ENCODE peak calls at places on chromosomes 16 and 17, in four cellular contexts. V is GM12865, X is Peyer's patch, J is fibroblast of villous mesenchyme. E is an unnamed sample.

GRCh38 chr16:77675464-77676324 is 46.6 kb upstream of the NUDT7 start:
- DNase-seq in V (peak; percentile 78), X (peak; percentile 86), J (peak; percentile 81), E (peak; percentile 78)

GRCh38 chr17:75250009-75250471 is 11.4 kb downstream of the GGA3 start:
- DNase-seq in V (peak; percentile 87), X (peak; percentile 79), J (peak; percentile 83), E (peak; percentile 92)

GRCh38 chr17:72539981-72540897 is 419.4 kb downstream of the SOX9 start:
- DNase-seq in V (peak; percentile 80), X (peak; percentile 76), J (peak; percentile 63), E (peak; percentile 54)

GRCh38 chr16:72050769-72051464 is 3.4 kb upstream of the HP start:
- DNase-seq in V (no peak), X (no peak), J (no peak), E (no peak)

GRCh38 chr17:47621293-47622178 is 28.2 kb upstream of the KPNB1 start:
- DNase-seq in V (no peak), X (no peak), J (peak; percentile 88), E (no peak)

GRCh38 chr17:35743911-35744328 is 9.1 kb downstream of the GAS2L2 start:
- DNase-seq in V (peak; percentile 29), X (no peak), J (peak; percentile 48), E (peak; percentile 33)

GRCh38 chr16:85395207-85395912 is 217.8 kb upstream of the GSE1 start:
- DNase-seq in V (peak; percentile 40), X (peak; percentile 61), J (peak; percentile 99), E (no peak)

GRCh38 chr17:17515921-17516295 is 19.7 kb upstream of the RASD1 start:
- DNase-seq in V (no peak), X (no peak), J (peak; percentile 27), E (peak; percentile 16)

GRCh38 chr17:62790554-62790953 is 17.6 kb downstream of the MARCHF10 start:
- DNase-seq in V (no peak), X (no peak), J (peak; percentile 83), E (no peak)

GRCh38 chr17:66040402-66040801 is 151.5 kb downstream of the CEP112 start:
- DNase-seq in V (no peak), X (no peak), J (no peak), E (peak; percentile 2)
- TF ChIP-seq CTCF in V (no peak), X (no peak), J (peak; percentile 17), E (no peak)

GRCh38 chr16:86579268-86580062 is 1.1 kb downstream of the FOXL1 start:
- DNase-seq in V (no peak), X (no peak), J (no peak), E (no peak)
- TF ChIP-seq CTCF in V (no peak), X (no peak), J (no peak), E (no peak)

DNA sequence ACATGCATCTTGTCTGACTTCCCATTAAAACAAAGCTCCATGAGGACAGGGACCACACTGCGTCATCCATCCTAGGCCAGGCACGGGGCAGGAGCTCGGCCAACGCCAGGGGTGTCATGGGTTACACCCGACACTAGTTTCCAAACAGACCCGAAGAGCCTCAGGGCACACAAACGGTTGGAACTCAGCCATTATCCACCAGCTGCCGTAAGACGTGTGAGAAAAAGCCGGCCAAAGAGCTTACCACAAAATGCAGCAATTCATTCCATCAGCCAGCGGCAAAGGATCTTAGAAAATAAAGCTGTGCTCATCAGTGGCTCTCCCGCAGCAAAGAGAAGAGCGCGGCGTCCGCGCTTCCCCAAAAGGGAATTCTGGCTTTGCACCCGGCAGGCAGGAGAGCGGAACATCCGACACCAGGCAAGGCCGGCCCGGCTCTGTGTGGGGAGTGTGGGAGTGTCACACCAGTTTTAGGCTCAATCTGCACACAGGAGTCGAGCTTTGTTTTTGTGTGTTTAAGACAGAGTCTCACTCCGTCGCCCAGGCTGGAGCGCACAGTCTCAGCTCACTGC is 1.7 kb downstream of the SLC38A8 start:
- DNase-seq in V (no peak), X (no peak), J (peak; percentile 18), E (no peak)
- TF ChIP-seq CTCF in V (no peak), X (no peak), J (no peak), E (no peak)

GRCh38 chr16:75282811-75283281 is 31.4 kb upstream of the BCAR1 start:
- DNase-seq in V (no peak), X (no peak), J (no peak), E (no peak)
- TF ChIP-seq CTCF in V (no peak), X (no peak), J (no peak), E (no peak)

GRCh38 chr16:58493756-58494431 is 6.0 kb upstream of the NDRG4 start:
- DNase-seq in V (no peak), X (no peak), J (no peak), E (no peak)

GRCh38 chr16:58492735-58493134 is 7.2 kb upstream of the NDRG4 start:
- DNase-seq in V (no peak), X (no peak), J (no peak), E (no peak)

GRCh38 chr16:58497468-58497867 is 2.5 kb upstream of the NDRG4 start:
- DNase-seq in V (no peak), X (no peak), J (no peak), E (no peak)

GRCh38 chr16:58495861-58496331 is 4.0 kb upstream of the NDRG4 start:
- DNase-seq in V (no peak), X (no peak), J (no peak), E (no peak)

GRCh38 chr16:58494981-58495860 is 4.7 kb upstream of the NDRG4 start:
- DNase-seq in V (peak; percentile 92), X (peak; percentile 65), J (peak; percentile 93), E (peak; percentile 94)
- TF ChIP-seq CTCF in V (peak; percentile 56), X (peak; percentile 16), J (peak; percentile 63), E (peak; percentile 61)

DNA sequence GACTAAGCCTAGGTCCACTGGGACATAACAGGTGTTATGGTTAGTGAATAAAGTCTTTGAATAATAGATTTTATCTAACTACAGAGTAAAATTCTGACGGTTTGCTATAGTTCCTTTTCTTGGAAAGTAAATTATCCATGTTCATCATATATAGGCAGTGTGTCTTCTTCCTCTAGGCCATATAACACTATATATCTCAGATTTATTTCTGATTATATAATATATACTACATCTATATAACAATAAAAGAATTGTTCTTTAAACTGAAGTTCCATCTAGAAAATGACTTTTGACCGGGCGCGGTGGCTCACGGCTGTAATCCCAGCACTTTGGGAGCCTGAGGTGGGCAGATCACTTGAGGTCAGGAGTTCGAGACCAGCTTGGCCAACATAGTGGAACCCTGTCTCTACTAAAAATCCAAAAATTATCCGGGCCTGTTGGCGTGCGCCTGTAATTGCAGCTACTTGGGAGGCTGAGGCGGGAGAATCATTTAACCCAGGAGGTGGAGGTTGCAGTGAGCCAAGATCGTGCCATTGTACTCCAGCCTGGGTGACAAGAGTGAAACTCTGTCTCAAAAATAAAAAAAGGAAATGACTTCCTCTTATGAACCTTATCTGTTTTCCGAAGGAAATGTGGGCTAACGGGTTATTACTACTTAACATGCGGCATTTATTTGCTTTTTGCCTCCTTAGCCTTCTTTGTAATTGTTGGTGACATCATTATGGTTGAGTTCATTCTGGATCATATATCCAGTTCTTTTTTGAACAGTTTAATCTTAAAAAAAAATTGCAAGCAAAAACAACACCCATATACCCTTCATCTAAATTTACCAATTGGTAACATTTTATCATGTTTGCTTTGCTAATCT is 29.2 kb downstream of the NOL11 start:
- DNase-seq in V (no peak), X (peak; percentile 50), J (no peak), E (no peak)
- TF ChIP-seq CTCF in V (no peak), X (no peak), J (no peak), E (no peak)

DNA sequence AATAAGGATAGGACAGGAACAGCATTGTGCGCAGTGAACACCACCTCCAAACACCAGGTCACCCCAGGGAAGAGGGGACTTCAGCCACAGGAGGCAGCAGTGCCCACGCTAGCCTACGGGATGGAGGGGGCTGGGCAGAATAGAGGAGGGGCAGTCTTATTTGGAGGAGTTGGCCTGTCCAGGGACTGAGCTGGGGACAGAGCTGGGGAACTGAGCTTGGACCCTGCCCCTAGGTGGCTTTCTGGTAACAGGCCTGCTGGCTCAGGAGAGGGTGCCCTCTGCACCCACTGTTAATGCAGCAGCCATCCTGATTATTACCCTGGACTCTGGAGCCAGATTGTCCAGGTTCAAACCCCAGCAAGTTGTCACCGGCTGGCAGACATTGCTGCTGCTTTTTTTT is 9.3 kb downstream of the CCDC102A start:
- DNase-seq in V (no peak), X (no peak), J (no peak), E (no peak)
- TF ChIP-seq CTCF in V (no peak), X (no peak), J (no peak), E (no peak)

GRCh38 chr16:89489731-89490385 is 503 bp downstream of the ANKRD11 start:
- DNase-seq in V (no peak), X (no peak), J (no peak), E (no peak)

GRCh38 chr16:89489040-89489721 is 1.2 kb downstream of the ANKRD11 start:
- DNase-seq in V (peak; percentile 95), X (peak; percentile 95), J (peak; percentile 96), E (peak; percentile 93)

GRCh38 chr16:89491974-89492687 is 1.8 kb upstream of the ANKRD11 start:
- DNase-seq in V (no peak), X (no peak), J (peak; percentile 46), E (no peak)

GRCh38 chr16:89490386-89491237 is at the start of gene ANKRD11:
- DNase-seq in V (peak; percentile 100), X (peak; percentile 99), J (peak; percentile 100), E (peak; percentile 99)

DNA sequence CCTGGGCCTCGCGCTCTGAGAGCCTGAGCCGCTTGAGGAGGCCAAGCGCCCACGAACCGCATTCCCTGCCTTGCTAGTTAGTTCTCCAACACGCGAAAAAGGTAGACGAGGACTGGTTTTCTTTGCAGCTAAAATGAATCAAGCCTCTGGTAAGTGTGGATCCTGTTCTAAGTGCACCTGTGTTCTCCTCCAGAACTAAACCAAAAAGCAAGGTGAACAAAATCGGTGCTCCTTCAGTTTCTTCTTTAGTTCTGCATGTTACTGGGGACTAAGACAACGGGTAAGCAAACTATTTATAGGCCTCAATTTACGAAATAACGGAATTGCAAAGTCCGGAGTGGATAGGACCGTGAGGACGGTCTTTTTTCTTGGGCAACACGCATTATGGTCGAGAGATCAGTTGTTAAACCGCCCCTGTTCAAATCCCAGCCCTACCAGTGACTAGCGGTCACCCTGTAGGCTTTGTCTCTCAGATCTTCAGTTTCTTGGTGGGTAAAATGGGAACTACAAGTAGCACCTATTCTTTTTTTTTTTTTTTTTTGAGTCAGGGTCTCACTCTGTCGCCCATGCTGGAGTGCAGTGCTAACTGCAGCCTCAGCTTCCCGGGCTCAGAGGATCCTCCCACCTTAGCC is 993 bp upstream of the ANKRD11 start:
- DNase-seq in V (peak; percentile 51), X (no peak), J (peak; percentile 59), E (no peak)
- TF ChIP-seq CTCF in V (no peak), X (peak; percentile 25), J (peak; percentile 25), E (peak; percentile 27)

GRCh38 chr16:26569793-26570192 is 496.9 kb upstream of the C16orf82 start:
- DNase-seq in V (peak; percentile 8), X (no peak), J (no peak), E (peak; percentile 15)
- TF ChIP-seq CTCF in V (peak; percentile 20), X (no peak), J (no peak), E (no peak)

E was measured in activated CD8-positive, alpha-beta T cell treated with anti-CD3 and anti-CD28 coated beads for 36 hours.